ENCODE peak calls at places on chromosome X, in nine cellular contexts. F, K, I, C, A, E, W, S and X are unnamed samples.

GRCh38 chrX:44344194-44344593 is 722 bp upstream of the EFHC2 start:
- DNase-seq in S (no peak), E (no peak), W (no peak), K (no peak), F (no peak), C (no peak), A (peak), I (peak), X (no peak)

GRCh38 chrX:85309717-85310116 is 65.9 kb downstream of the ZNF711 start:
- DNase-seq in E (no peak), I (peak), C (no peak), K (no peak), S (no peak), A (no peak), W (no peak), F (no peak), X (no peak)

GRCh38 chrX:19883878-19884277 is 3.5 kb downstream of the SH3KBP1 start:
- DNase-seq in I (no peak), W (no peak), K (no peak), S (no peak), C (no peak), A (peak), E (no peak), F (no peak), X (no peak)

GRCh38 chrX:109281478-109282275 is 200.2 kb downstream of the GUCY2F start:
- DNase-seq in A (peak), I (no peak), F (no peak), C (no peak), K (no peak), E (no peak), W (no peak), S (no peak), X (no peak)

GRCh38 chrX:117511379-117511778 is 605.2 kb downstream of the KLHL13 start:
- DNase-seq in I (no peak), K (no peak), S (no peak), A (no peak), W (no peak), F (no peak), E (no peak), C (no peak), X (no peak)

GRCh38 chrX:100804780-100805179 is 15.4 kb upstream of the CSTF2 start:
- DNase-seq in W (no peak), C (no peak), F (no peak), K (no peak), A (no peak), I (no peak), E (no peak), S (no peak), X (no peak)

GRCh38 chrX:138708268-138708667 is 3.2 kb downstream of the FGF13 start:
- DNase-seq in S (no peak), C (no peak), K (no peak), I (no peak), A (no peak), E (no peak), F (no peak), W (no peak), X (no peak)

GRCh38 chrX:41027388-41027787 is 57.9 kb upstream of the USP9X start:
- DNase-seq in I (no peak), S (no peak), K (no peak), C (no peak), W (no peak), F (peak), A (no peak), E (peak), X (peak)

GRCh38 chrX:134683351-134683750 is 25.1 kb upstream of the PLAC1 start:
- DNase-seq in I (no peak), F (no peak), C (no peak), K (no peak), E (no peak), S (no peak), W (no peak), A (no peak), X (no peak)

GRCh38 chrX:105221374-105221773 is 880 bp upstream of the TEX13A start:
- DNase-seq in W (no peak), C (no peak), A (no peak), E (no peak), K (no peak), S (no peak), I (no peak), F (no peak), X (no peak)